ENCODE peak calls at places on chromosomes 2 and 18, in six cellular contexts. W is GM23248, Q is left ventricle myocardium inferior, U is stomach, T is neural progenitor cell, X is right lobe of liver. O is an unnamed sample. For H3K27me3 and H3K9me3, the result is how much of the 10 kb centered on the place peaks cover.

GRCh38 chr2:26608557-26608956 is 32.6 kb downstream of the CIB4 start:
- DNase-seq in T (no peak), X (no peak), Q (no peak), W (no peak), U (no peak), O (no peak)

GRCh38 chr18:56645415-56646016 is 5.6 kb upstream of the WDR7 start:
- DNase-seq in U (no peak), W (peak), T (peak), X (no peak), Q (no peak), O (no peak)

GRCh38 chr18:45291616-45292612 is 323.4 kb upstream of the SLC14A2 start:
- DNase-seq in X (no peak), Q (no peak), U (no peak), T (peak), W (peak), O (no peak)

GRCh38 chr2:55054476-55054875 is 4.2 kb upstream of the RTN4 start:
- DNase-seq in X (no peak), T (no peak), W (no peak), Q (no peak), U (no peak), O (no peak)

GRCh38 chr2:203688798-203689197 is 17.6 kb upstream of the CD28 start:
- DNase-seq in W (peak), T (peak), X (no peak), Q (peak), U (no peak), O (no peak)

GRCh38 chr2:132849118-132849517 is 179.1 kb upstream of the LYPD1 start:
- DNase-seq in Q (no peak), T (no peak), X (no peak), W (peak), U (no peak), O (no peak)

GRCh38 chr2:236943068-236943467 is 142.6 kb upstream of the COPS8 start:
- DNase-seq in T (no peak), W (no peak), Q (no peak), U (no peak), X (no peak), O (peak)

GRCh38 chr2:25372405-25373268 is 30.9 kb upstream of the DNMT3A start:
- DNase-seq in U (peak), X (no peak), T (no peak), W (no peak), Q (no peak), O (no peak)

GRCh38 chr2:197115325-197115724 is 188.8 kb upstream of the PGAP1 start:
- DNase-seq in X (no peak), Q (no peak), U (no peak), W (no peak), T (no peak), O (no peak)

GRCh38 chr2:232610081-232610480 is 23.3 kb upstream of the EFHD1 start:
- DNase-seq in W (no peak), X (no peak), U (no peak), T (no peak), Q (no peak), O (no peak)

GRCh38 chr2:68774569-68775271 is 40.1 kb downstream of the ARHGAP25 start:
- DNase-seq in X (peak), Q (peak), T (no peak), W (no peak), U (peak), O (peak)

GRCh38 chr2:158730621-158730905 is 64.6 kb upstream of the DAPL1 start:
- DNase-seq in X (no peak), U (no peak), T (no peak), Q (no peak), W (no peak), O (no peak)

GRCh38 chr2:216695401-216695821 is at the start of gene IGFBP5:
- DNase-seq in T (peak), Q (peak), U (peak), W (peak), X (peak), O (peak)

GRCh38 chr2:156561326-156561725 is 125.1 kb downstream of the GPD2 start:
- DNase-seq in Q (no peak), X (no peak), U (no peak), W (no peak), T (no peak), O (no peak)

GRCh38 chr2:232263295-232263694 is 115.3 kb upstream of the ALPP start:
- DNase-seq in Q (no peak), W (no peak), T (no peak), U (no peak), X (no peak), O (no peak)

GRCh38 chr18:54783100-54783499 is 45.2 kb upstream of the RAB27B start:
- DNase-seq in W (no peak), T (no peak), Q (no peak), U (no peak), X (no peak), O (no peak)

DNA sequence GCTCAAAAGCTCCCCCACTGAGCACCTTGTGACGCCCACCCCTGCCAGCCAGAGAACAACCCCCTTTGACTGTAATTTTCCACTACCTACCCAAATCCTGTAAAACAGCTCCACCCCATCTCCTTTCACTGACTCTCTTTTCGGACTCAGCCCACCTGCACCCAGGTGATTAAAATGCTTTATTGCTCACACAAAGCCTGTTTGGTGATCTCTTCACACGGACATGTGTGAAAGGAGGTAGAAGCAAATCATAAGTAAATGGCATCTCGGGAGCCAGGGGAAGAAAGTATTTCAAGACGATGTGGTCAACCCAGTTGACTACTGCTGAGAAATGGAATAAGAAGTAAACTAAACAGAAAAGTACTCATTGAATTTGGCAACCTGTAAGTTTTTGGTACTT is 11.2 kb upstream of the NCKAP1 start:
- DNase-seq in U (no peak), W (no peak), X (no peak), Q (no peak), T (no peak), O (no peak)
- H3K4me3 ChIP-seq in U (no peak), W (no peak), X (no peak), Q (no peak), T (no peak), O (no peak)

GRCh38 chr2:96118698-96119388 is 2.5 kb upstream of the ADRA2B start:
- DNase-seq in X (no peak), W (no peak), T (no peak), Q (peak), U (no peak), O (no peak)
- H3K27me3 ChIP-seq in X (under half), W (under half), T (half or more), Q (half or more), U (under half), O (under half)

DNA sequence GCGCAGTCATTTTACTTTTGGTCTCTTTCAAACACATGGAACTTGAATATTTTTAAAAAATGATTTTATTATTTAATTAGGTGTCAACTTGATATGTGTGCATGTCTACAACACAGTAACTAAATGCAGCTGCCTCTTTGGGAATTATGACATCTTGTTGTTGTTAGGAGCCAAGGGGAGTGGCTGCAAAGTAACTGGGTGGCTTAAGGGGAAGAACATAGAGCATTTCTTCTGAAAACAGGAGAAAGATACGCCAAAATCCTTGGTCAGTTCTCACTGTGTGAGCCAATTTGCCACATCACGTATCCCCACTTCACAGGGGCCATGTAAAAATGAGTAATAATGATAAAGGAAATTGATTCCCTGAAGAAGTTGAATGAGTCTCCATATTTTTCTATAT is 309.8 kb upstream of the COL3A1 start:
- DNase-seq in U (no peak), X (no peak), Q (no peak), W (no peak), T (no peak), O (no peak)
- H3K9me3 ChIP-seq in U (under half), X (under half), Q (under half), W (under half), T (under half), O (under half)

DNA sequence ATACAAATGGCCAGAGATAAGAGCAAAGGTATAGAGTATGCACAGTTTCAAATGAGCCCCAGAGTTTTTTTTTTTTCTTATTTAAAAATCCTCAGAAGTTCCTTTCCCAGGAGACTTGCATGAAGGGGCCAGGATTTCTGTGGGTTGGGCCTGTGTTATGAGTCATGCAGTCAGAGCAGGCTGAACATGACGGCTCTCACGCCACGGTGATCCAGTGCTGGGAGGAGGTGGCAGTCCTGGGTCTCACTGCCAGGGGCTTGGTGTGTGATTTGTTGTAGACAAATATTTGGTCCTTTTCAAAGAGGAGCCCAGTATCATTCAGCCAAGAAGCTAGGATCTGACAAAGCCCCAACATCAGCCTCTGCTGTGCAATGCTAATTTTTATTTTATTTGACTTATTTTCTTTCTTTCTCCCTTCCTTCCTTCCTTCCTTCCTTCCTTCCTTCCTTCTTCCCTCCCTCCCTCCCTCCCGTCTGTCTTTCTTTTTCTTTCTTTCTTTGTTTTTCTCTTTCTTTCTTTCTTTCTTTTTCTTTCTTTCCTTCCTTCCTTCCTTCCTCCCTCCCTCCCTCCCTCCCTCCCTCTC is 10.4 kb upstream of the KCNE4 start:
- DNase-seq in U (peak), W (peak), X (peak), T (no peak), Q (peak), O (peak)
- H3K4me3 ChIP-seq in U (no peak), W (peak), X (no peak), T (no peak), Q (no peak), O (no peak)

DNA sequence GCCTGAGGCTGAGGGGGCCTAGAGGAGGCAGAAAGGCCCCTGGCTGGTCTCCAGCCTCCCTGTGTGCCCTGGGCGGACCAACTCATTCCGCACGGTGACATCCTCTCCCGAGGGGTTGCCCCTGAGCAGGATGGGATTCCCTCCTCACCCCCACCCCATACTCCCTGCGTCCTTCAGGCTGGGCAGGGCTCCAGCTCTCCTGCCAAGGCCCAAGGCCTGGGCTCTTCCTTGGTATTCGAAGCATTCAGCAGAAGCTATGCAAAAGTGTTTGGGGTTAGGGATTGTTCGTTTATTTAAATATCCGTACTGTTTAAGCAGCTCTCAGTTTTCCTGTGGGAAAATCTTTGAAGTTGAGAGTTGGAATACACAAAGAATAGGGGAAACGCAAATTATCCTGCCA is 113.1 kb upstream of the RAB12 start:
- DNase-seq in W (no peak), Q (no peak), X (no peak), T (peak), U (no peak), O (no peak)
- H3K27me3 ChIP-seq in W (under half), Q (under half), X (under half), T (under half), U (under half), O (under half)